ENCODE peak calls at places on chromosomes 3 and 15, in four cellular contexts. T is Daoy, H is cardiac fibroblast, B is retina. S is an unnamed sample.

GRCh38 chr3:34131091-34131490 is 332.7 kb downstream of the PDCD6IP start:
- DNase-seq in H (no peak), B (no peak), T (no peak), S (no peak)

GRCh38 chr3:51955175-51955892 is at the start of gene GPR62:
- DNase-seq in B (peak), H (no peak), T (no peak), S (no peak)

GRCh38 chr3:76264496-76264895 is 479.1 kb upstream of the ZNF717 start:
- DNase-seq in T (no peak), H (no peak), B (no peak), S (no peak)

GRCh38 chr15:39808909-39809308 is 26.3 kb upstream of the FSIP1 start:
- DNase-seq in H (no peak), T (no peak), B (no peak), S (no peak)

GRCh38 chr3:3821780-3822179 is 22.5 kb downstream of the LRRN1 start:
- DNase-seq in T (no peak), H (no peak), B (no peak), S (no peak)

GRCh38 chr3:25292604-25293003 is 135.5 kb upstream of the RARB start:
- DNase-seq in T (no peak), H (no peak), B (no peak), S (no peak)

GRCh38 chr3:117844676-117845075 is 1135.1 kb downstream of the TUSC7 start:
- DNase-seq in H (peak), T (peak), B (no peak), S (no peak)

GRCh38 chr3:87088984-87089841 is 98.3 kb upstream of the VGLL3 start:
- DNase-seq in H (peak), B (peak), T (peak), S (peak)

GRCh38 chr3:139292192-139292591 is 51.6 kb upstream of the MRPS22 start:
- DNase-seq in B (no peak), H (no peak), T (no peak), S (no peak)

GRCh38 chr15:44157679-44158078 is 37.4 kb downstream of the FRMD5 start:
- DNase-seq in H (peak), T (peak), B (no peak), S (no peak)

GRCh38 chr3:172140499-172141391 is 101.4 kb downstream of the FNDC3B start:
- DNase-seq in T (peak), B (no peak), H (peak), S (peak)

GRCh38 chr3:107345968-107346367 is 31.3 kb upstream of the CCDC54 start:
- DNase-seq in H (no peak), B (peak), T (no peak), S (no peak)

GRCh38 chr15:55587321-55588069 is 650 bp downstream of the PYGO1 start:
- DNase-seq in H (peak), T (peak), B (peak), S (peak)

GRCh38 chr3:179853176-179853575 is 183.6 kb downstream of the PEX5L start:
- DNase-seq in H (peak), T (no peak), B (no peak), S (peak)

GRCh38 chr3:2623463-2623862 is 486.7 kb downstream of the IL5RA start:
- DNase-seq in B (peak), H (no peak), T (peak), S (no peak)

GRCh38 chr3:30344288-30344687 is 262.1 kb upstream of the TGFBR2 start:
- DNase-seq in T (no peak), H (no peak), B (no peak), S (peak)

GRCh38 chr3:127483902-127484591 is 106.5 kb downstream of the TPRA1 start:
- DNase-seq in B (no peak), H (no peak), T (no peak), S (no peak)

GRCh38 chr15:43118276-43118675 is 12.4 kb upstream of the UBR1 start:
- DNase-seq in H (no peak), T (no peak), B (no peak), S (no peak)

GRCh38 chr15:86620113-86620512 is 540.4 kb downstream of the AGBL1 start:
- DNase-seq in H (no peak), T (no peak), B (peak), S (no peak)

GRCh38 chr3:46463868-46464241 is 850 bp downstream of the LTF start:
- DNase-seq in T (no peak), H (no peak), B (no peak), S (no peak)

GRCh38 chr15:64875641-64876223 is 34.0 kb downstream of the PLEKHO2 start:
- DNase-seq in T (peak), B (no peak), H (no peak), S (no peak)

GRCh38 chr15:96629501-96629900 is 299.0 kb downstream of the NR2F2 start:
- DNase-seq in H (no peak), B (no peak), T (peak), S (no peak)

GRCh38 chr15:70034141-70034540 is 63.6 kb downstream of the TLE3 start:
- DNase-seq in H (no peak), T (no peak), B (peak), S (no peak)

GRCh38 chr3:103949690-103950089 is 1417.0 kb upstream of the ALCAM start:
- DNase-seq in B (no peak), H (no peak), T (no peak), S (no peak)

S was measured in lung microvascular endothelial cell.